ENCODE peak calls at places on chromosomes 3 and 15, in six cellular contexts. J is neuronal stem cell, G is IMR-90, X is H9, A is H1, N is mesenchymal stem cell. U is an unnamed sample.

GRCh38 chr3:150945226-150945625 is 27.3 kb downstream of the CLRN1 start:
- DNase-seq in X (no peak), A (no peak), G (peak), J (no peak), N (peak), U (no peak)

GRCh38 chr3:195768414-195768813 is 43.3 kb downstream of the MUC4 start:
- DNase-seq in G (no peak), N (no peak), A (no peak), J (no peak), X (no peak), U (no peak)

GRCh38 chr3:13533823-13534435 is 15.0 kb upstream of the FBLN2 start:
- DNase-seq in A (no peak), N (no peak), X (no peak), G (no peak), J (no peak), U (no peak)

GRCh38 chr15:85554852-85555521 is 174.6 kb downstream of the AKAP13 start:
- DNase-seq in G (no peak), J (no peak), A (no peak), X (no peak), N (no peak), U (no peak)

GRCh38 chr3:58004972-58005371 is 3.2 kb upstream of the FLNB start:
- DNase-seq in X (no peak), J (no peak), G (peak), A (no peak), N (no peak), U (peak)

GRCh38 chr15:59960318-59960717 is 43.8 kb upstream of the FOXB1 start:
- DNase-seq in N (no peak), J (no peak), X (no peak), A (no peak), G (no peak), U (no peak)

GRCh38 chr3:126467611-126467955 is 8.1 kb downstream of the ZXDC start:
- DNase-seq in X (no peak), N (no peak), J (no peak), A (no peak), G (no peak), U (no peak)

GRCh38 chr3:99499235-99499798 is 139.1 kb upstream of the COL8A1 start:
- DNase-seq in G (peak), J (no peak), X (no peak), A (no peak), N (peak), U (peak)

GRCh38 chr15:79060175-79060574 is 30.4 kb downstream of the RASGRF1 start:
- DNase-seq in A (no peak), N (no peak), G (no peak), X (no peak), J (no peak), U (no peak)

GRCh38 chr3:46845397-46845859 is 17.8 kb downstream of the MYL3 start:
- DNase-seq in X (peak), A (no peak), J (peak), G (peak), N (peak), U (peak)

GRCh38 chr15:25731411-25731810 is 131.7 kb downstream of the ATP10A start:
- DNase-seq in J (no peak), N (no peak), X (no peak), A (no peak), G (no peak), U (no peak)

GRCh38 chr15:69160976-69161877 is 792 bp downstream of the GLCE start:
- DNase-seq in N (peak), X (peak), A (peak), G (peak), J (peak), U (no peak)

DNA sequence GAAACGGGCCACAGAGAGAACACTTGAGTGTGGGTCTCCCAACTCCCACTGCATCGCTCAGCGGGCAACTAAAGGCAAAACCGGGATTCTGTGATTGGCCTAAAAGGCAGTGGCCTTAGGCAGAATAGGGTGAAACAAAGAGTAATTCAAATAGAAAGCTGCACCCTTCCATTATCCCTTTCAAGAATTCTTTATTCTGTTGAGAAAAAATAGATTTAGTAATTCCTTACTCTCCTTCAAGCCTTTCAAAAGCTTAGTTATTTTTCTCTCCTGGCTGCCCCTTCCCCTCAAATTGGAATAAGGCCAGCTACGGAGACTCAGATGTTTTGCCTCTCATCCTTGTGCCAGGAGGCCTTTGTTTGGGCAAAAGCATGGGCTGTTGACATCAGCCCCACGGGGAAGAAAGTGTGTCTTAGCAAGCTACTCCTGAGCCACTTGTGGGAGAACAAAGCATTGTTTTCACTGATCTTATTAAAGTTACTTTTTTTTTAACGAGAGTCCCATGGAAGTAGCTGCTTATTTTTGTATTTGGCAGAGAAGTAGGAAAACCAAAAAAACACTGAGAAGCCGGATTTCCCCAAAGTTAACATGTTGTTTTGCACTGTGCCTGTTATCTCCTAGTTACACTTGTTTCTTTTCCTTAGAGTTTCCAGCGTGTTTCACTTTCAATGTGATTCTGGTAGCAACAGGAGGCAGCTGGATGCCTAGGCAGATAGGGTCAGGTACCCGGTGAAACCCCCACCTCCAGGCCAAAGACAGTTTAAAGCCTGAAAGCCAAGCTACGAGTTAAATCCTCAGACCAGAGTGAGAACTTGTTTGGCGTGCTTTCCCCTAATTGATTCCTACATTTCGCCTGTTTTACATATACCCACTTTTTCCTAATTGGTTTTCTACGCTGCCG is 2.2 kb downstream of the ST6GAL1 start:
- DNase-seq in N (no peak), X (no peak), J (no peak), G (no peak), A (no peak), U (no peak)
- H3K4ac ChIP-seq in N (no peak), X (no peak), J (no peak), G (peak), A (no peak), U (no peak)

DNA sequence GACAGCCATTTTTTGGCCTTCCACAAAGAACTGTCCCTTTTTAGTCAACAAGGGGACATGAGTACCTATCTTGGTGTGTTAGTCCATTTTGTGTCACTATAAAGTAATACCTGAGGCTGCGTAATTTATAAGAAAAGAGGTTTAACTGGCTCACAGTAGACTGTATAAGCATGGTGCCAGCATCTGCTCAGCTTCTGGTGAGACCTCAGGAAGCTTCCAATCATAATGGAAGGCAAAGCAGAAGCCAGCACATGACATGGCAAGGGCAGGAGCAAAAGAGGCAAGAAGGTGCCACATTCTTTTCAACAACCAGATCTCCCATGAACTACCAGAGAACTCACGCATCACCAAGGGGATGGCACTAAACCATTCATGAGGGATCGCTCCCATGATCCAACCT is 66.1 kb upstream of the VGLL4 start:
- DNase-seq in X (no peak), A (no peak), G (no peak), N (no peak), J (no peak), U (no peak)
- H3K14ac ChIP-seq in X (no peak), A (no peak), G (no peak), N (no peak), J (no peak), U (no peak)

DNA sequence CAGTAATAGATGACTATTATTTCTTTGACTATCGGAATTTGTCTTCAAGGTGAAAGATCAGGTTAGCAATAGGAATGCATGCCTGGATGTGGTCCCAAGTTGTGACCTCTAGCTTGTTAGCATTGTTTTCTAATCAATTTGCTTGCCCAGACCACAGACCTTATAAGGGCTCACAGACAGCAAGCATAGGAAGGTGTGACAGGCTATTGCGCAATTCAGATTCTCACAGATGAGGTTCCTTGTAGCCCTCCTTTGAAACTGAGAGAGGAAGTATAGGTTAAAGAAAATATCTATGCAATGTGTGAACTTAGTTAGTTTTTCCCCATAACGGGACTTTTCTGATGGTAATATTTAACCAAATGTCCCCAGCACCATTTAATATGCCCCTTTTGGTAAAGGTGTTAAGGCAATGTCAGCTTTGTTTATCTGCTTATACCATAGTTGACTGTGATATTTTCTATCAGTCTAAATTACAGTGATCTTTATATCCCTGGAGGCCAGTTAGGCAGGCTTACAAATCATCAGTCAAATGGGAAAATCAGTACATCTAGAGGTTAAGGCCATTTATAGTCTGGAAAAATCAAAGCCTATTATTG is 168.1 kb upstream of the MBNL1 start:
- DNase-seq in G (no peak), N (no peak), X (no peak), A (no peak), J (no peak), U (no peak)
- H3K4ac ChIP-seq in G (no peak), N (no peak), X (no peak), A (no peak), J (no peak), U (no peak)

DNA sequence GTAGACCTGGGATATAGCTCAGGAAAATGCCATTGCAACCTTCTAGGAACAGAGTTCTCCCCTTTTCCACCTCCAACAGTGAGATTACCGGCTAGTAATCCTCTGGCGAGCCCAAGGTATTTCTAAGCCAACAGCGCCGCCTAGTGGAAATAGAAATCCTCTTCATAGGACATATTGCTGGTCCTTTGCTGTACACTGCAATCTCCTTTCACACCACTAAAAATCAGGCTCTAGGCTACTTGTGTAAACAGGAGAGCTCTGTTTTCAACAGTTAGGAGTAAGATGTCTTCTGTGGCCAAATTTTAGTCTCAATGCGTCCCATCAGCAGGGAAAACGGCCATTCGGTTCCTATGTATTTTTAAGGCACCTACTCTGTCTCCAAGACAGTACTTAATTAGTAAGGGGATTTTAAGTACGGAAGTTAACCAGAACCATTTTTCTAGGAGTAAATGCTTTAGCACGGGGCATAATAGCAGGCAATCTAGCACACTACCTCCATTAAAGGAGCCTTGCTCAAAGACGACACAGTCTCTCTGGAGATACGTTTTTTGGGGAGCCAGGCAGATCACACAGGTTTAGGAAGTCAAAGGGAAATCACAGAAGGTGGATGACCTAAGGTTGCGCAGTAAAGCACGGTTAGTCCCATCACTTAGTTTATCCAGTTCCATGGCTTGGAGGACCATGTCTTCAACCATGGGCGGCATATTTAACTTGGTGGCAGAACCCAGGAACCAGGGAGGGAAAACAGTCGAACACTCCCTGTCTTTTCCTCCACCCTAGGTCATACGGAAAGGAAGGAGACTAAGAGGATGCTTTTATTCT is 43.8 kb downstream of the NCEH1 start:
- DNase-seq in N (peak), A (peak), J (peak), G (peak), X (peak), U (peak)
- H3K14ac ChIP-seq in N (no peak), A (no peak), J (no peak), G (no peak), X (no peak), U (no peak)

GRCh38 chr3:101638262-101638745 is 38.6 kb downstream of the ZBTB11 start:
- DNase-seq in N (no peak), G (no peak), X (peak), J (no peak), A (peak), U (peak)

GRCh38 chr3:101635345-101635744 is 41.6 kb downstream of the ZBTB11 start:
- DNase-seq in A (peak), J (no peak), X (no peak), N (no peak), G (no peak), U (no peak)

GRCh38 chr3:101635954-101636798 is 40.8 kb downstream of the ZBTB11 start:
- DNase-seq in A (peak), J (peak), N (peak), X (peak), G (peak), U (peak)

GRCh38 chr3:101639280-101639963 is 37.5 kb downstream of the ZBTB11 start:
- DNase-seq in N (no peak), G (no peak), A (peak), J (no peak), X (no peak), U (no peak)

DNA sequence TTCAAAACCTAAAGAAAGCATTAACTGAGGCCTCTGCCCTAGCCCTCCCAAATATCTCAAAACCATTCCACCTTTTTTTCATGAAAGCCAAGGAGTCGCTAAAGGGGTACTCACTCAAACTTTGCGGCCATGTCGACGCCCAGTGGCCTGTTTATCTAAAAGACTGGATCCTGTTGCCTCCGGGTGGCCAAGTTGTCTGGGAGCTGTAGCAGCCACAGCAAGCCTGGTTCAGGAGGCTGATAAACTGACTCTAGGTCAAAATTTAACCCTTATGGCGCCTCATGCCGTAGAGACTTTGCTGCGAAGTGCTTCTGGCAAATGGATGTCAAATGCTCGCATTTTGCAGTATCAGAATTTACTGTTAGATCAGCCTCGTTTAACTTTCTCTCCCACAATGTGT is 39.5 kb downstream of the ZBTB11 start:
- DNase-seq in A (peak), G (no peak), N (no peak), X (no peak), J (no peak), U (no peak)
- H3K4ac ChIP-seq in A (no peak), G (no peak), N (no peak), X (no peak), J (no peak), U (no peak)

DNA sequence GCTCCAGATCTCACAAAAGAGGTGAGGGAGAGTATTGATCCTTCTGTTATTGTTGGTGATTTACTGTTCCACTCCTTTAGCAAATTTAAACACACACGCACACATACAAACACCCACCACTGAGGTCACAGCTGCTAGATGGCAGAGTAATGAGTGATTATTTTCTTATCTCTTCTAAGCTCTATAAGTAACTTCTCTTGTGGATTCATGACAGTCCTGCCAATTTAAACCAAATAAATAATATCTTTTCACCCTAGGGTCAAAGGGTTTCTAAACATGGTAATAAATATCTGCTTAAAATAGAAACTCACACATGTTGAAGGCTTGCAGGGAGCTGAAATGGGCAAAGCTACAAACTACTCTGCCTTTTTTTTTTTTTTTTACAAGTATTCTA is 290.9 kb upstream of the KCNMB2 start:
- DNase-seq in J (no peak), A (no peak), X (no peak), N (peak), G (peak), U (no peak)
- H3K14ac ChIP-seq in J (no peak), A (no peak), X (no peak), N (no peak), G (peak), U (no peak)

DNA sequence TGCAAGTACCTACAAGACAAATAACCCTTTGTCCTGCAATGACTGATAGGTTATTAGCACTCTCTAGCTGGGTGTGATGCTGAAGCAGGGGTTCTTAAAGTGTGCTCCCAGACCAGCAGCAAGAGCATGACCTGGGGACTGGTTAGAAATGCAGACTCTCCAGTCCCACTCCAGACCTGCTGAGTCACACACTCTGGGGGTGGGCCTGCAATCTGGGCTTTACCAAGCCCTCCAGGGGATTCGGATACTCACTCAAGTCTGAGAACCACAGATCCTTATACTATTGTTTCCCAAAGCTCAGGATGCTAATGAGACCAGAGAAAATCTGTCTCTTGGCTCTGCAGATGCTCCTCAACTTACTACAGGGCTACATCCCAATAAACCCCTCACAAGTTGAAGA is 142.1 kb upstream of the RAD18 start:
- DNase-seq in G (no peak), N (no peak), A (no peak), X (no peak), J (no peak), U (no peak)
- H3K4ac ChIP-seq in G (no peak), N (no peak), A (no peak), X (no peak), J (no peak), U (no peak)

GRCh38 chr15:27249723-27250160 is 278.8 kb downstream of the GABRG3 start:
- DNase-seq in X (no peak), G (no peak), A (no peak), J (no peak), N (no peak), U (no peak)

GRCh38 chr15:27249046-27249722 is 278.2 kb downstream of the GABRG3 start:
- DNase-seq in G (no peak), A (no peak), X (no peak), J (no peak), N (no peak), U (no peak)

GRCh38 chr15:27241942-27242341 is 271.0 kb downstream of the GABRG3 start:
- DNase-seq in X (no peak), N (no peak), J (no peak), G (no peak), A (no peak), U (no peak)

GRCh38 chr15:27248251-27248650 is 277.3 kb downstream of the GABRG3 start:
- DNase-seq in N (no peak), X (no peak), A (no peak), G (no peak), J (no peak), U (no peak)

GRCh38 chr15:27244047-27244446 is 273.1 kb downstream of the GABRG3 start:
- DNase-seq in A (no peak), N (no peak), J (no peak), X (no peak), G (no peak), U (no peak)
- H3K14ac ChIP-seq in A (no peak), N (no peak), J (no peak), X (no peak), G (no peak), U (no peak)

DNA sequence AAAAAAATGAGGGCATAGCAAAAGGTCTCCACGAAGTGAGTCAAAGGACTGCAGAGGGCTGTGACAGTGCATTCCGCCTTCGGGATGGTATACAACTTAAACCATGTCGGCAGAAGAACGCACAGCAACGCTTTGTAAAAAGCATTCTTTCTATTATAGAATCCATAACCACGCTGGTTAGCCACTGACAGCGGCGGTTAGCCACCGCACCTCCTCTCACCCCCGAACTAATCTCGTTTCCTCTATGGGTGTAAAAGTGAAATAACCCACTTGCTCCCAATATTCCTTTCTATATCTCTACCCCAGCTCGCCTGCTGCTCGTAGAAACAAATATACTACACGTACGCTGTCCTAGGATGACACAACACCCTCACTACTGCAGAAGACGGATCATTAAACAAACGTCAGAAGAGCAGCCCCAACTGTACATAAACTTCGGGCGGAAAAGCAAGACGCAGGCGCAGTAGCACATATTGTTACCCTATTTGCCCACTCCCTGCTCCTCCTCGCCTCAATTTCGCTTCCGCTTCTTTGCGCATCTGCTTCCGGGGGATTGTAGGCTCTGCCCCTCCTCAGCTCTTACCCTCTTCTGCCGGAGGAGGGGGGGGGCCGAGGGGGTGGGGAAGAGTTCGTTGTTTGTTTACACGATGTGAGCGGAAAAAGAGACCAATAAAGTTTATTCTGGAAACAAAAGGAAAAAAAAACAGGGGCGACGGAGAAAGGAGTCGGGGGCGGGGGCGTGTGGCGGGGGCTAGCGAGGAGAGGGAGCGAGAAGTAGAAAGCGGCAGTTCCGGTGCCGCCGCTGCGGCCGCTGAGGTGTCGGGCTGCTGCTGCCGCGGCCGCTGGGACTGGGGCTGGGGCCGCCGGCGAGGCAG is at the start of gene PIK3CA:
- DNase-seq in X (peak), J (peak), G (peak), A (peak), N (peak), U (peak)
- H3K4ac ChIP-seq in X (no peak), J (no peak), G (peak), A (no peak), N (peak), U (peak)

U was measured in trophoblast cell.